ENCODE peak calls at places on chromosome 3, in four cellular contexts. U is thoracic aorta; P is left lung; F is effector memory CD4-positive, alpha-beta T cell. S is an unnamed sample.

GRCh38 chr3:24042174-24042878 is 97.2 kb downstream of the NR1D2 start:
- DNase-seq in F (no peak), U (no peak), P (no peak), S (no peak)

GRCh38 chr3:52771334-52771681 is 568 bp upstream of the NEK4 start:
- DNase-seq in P (no peak), U (no peak), F (no peak), S (no peak)

GRCh38 chr3:31086698-31087097 is 192.2 kb upstream of the GADL1 start:
- DNase-seq in P (no peak), U (no peak), F (no peak), S (no peak)

GRCh38 chr3:26920579-26920978 is 298.0 kb downstream of the LRRC3B start:
- DNase-seq in P (no peak), F (no peak), U (no peak), S (no peak)

GRCh38 chr3:39164414-39164813 is 11.0 kb upstream of the CSRNP1 start:
- DNase-seq in U (no peak), P (no peak), F (no peak), S (no peak)

GRCh38 chr3:177055557-177056290 is 141.6 kb downstream of the TBL1XR1 start:
- DNase-seq in U (no peak), F (no peak), P (no peak), S (no peak)

GRCh38 chr3:52983336-52983807 is 62.5 kb downstream of the SFMBT1 start:
- DNase-seq in P (no peak), F (peak; percentile 16), U (no peak), S (peak; percentile 88)

GRCh38 chr3:27311400-27311799 is 57.8 kb downstream of the NEK10 start:
- DNase-seq in P (no peak), F (no peak), U (no peak), S (no peak)

GRCh38 chr3:58383904-58384303 is 49.7 kb downstream of the PDHB start:
- DNase-seq in U (no peak), F (no peak), P (peak; percentile 34), S (no peak)

GRCh38 chr3:47428585-47429145 is 47.1 kb downstream of the SCAP start:
- DNase-seq in F (no peak), P (no peak), U (no peak), S (no peak)

GRCh38 chr3:63523100-63523499 is 129.4 kb upstream of the SNTN start:
- DNase-seq in P (no peak), F (no peak), U (no peak), S (no peak)

GRCh38 chr3:45729614-45730013 is 40.4 kb downstream of the SACM1L start:
- DNase-seq in P (no peak), F (no peak), U (no peak), S (no peak)

GRCh38 chr3:181442066-181442465 is 269.7 kb upstream of the SOX2 start:
- DNase-seq in U (no peak), P (no peak), F (no peak), S (no peak)

GRCh38 chr3:120622870-120623718 is 27.0 kb downstream of the NDUFB4 start:
- DNase-seq in P (no peak), F (no peak), U (no peak), S (no peak)

GRCh38 chr3:144463916-144464315 is 492.3 kb downstream of the DIPK2A start:
- DNase-seq in U (no peak), F (no peak), P (no peak), S (no peak)

GRCh38 chr3:126422121-126422520 is 27.4 kb downstream of the CFAP100 start:
- DNase-seq in P (no peak), F (no peak), U (no peak), S (no peak)

GRCh38 chr3:11464356-11464755 is 179.4 kb downstream of the VGLL4 start:
- DNase-seq in U (no peak), F (no peak), P (no peak), S (no peak)

GRCh38 chr3:196218155-196218712 is 1.9 kb downstream of the SLC51A start:
- DNase-seq in F (no peak), P (no peak), U (no peak), S (no peak)

GRCh38 chr3:70310809-70311208 is 1.6 kb downstream of the MDFIC2 start:
- DNase-seq in F (no peak), U (no peak), P (no peak), S (no peak)

GRCh38 chr3:124999897-125000296 is 55.9 kb downstream of the HEG1 start:
- DNase-seq in F (no peak), U (no peak), P (no peak), S (no peak)
- H3K36me3 ChIP-seq in F (peaks cover 78% of the 10 kb centered on the region), U (peaks cover 74% of the 10 kb centered on the region), P (no peaks in the 10 kb centered on the region), S (peaks cover 9% of the 10 kb centered on the region)

GRCh38 chr3:101665357-101665756 is 11.6 kb downstream of the ZBTB11 start:
- DNase-seq in F (no peak), P (no peak), U (no peak), S (no peak)

GRCh38 chr3:101671014-101671413 is 5.9 kb downstream of the ZBTB11 start:
- DNase-seq in U (no peak), F (no peak), P (no peak), S (no peak)

GRCh38 chr3:101667331-101667730 is 9.6 kb downstream of the ZBTB11 start:
- DNase-seq in F (no peak), P (no peak), U (no peak), S (no peak)

GRCh38 chr3:101667844-101668243 is 9.1 kb downstream of the ZBTB11 start:
- DNase-seq in F (no peak), U (no peak), P (no peak), S (no peak)

GRCh38 chr3:101665851-101666250 is 11.1 kb downstream of the ZBTB11 start:
- DNase-seq in U (no peak), P (no peak), F (no peak), S (no peak)
- H3K36me3 ChIP-seq in U (peaks cover 24% of the 10 kb centered on the region), P (peaks cover under 1% of the 10 kb centered on the region), F (peaks cover 71% of the 10 kb centered on the region), S (peaks cover 16% of the 10 kb centered on the region)

DNA sequence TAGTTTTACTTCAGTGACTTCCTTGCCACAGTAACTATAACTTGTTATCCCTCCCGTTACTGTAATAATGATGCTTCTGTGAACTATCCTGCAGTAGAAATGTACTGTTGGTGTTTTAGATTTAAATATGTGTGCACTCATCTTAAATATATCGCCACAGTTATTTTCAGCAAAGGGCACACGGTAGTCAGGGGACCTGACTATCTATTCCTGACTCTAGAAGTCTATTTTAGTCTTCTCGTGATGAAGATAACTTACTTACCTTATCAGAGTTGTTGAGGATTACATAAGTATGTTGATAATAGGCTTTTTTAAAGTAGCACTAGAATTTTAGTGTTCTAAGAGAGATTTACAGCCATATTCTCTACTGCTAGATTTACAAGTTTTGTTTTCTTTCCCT is 65.3 kb downstream of the ECT2 start:
- DNase-seq in F (no peak), P (no peak), U (no peak), S (no peak)
- H3K36me3 ChIP-seq in F (no peaks in the 10 kb centered on the region), P (no peaks in the 10 kb centered on the region), U (no peaks in the 10 kb centered on the region), S (no peaks in the 10 kb centered on the region)

GRCh38 chr3:8886556-8886955 is 76.7 kb downstream of the RAD18 start:
- DNase-seq in U (no peak), F (no peak), P (no peak), S (no peak)

GRCh38 chr3:8888296-8888915 is 74.9 kb downstream of the RAD18 start:
- DNase-seq in P (no peak), F (no peak), U (no peak), S (no peak)

GRCh38 chr3:8884630-8885290 is 78.5 kb downstream of the RAD18 start:
- DNase-seq in P (no peak), U (no peak), F (no peak), S (no peak)

GRCh38 chr3:8887435-8888295 is 75.6 kb downstream of the RAD18 start:
- DNase-seq in P (no peak), U (no peak), F (no peak), S (no peak)

DNA sequence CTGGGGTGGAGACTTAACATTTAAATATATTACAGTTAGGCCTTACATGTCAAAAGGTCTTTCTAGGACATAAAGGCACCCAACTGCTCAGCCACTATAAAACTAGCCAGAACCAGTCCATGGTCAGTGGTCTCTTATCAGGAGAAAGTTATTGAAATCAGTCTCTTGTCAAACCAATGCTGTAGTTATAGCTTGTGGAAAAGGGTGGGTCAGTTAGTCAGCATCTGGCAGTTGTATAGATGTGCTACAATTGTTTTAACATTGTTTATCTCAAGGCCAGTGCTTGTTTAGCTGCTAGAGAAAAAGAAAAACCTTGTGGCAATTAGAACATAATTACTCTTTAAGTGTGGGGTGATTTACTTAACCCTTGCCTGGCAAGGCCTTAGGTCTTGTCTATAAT is 77.5 kb downstream of the RAD18 start:
- DNase-seq in F (no peak), U (no peak), P (no peak), S (no peak)
- H3K36me3 ChIP-seq in F (peaks cover 16% of the 10 kb centered on the region), U (no peaks in the 10 kb centered on the region), P (no peaks in the 10 kb centered on the region), S (no peaks in the 10 kb centered on the region)

DNA sequence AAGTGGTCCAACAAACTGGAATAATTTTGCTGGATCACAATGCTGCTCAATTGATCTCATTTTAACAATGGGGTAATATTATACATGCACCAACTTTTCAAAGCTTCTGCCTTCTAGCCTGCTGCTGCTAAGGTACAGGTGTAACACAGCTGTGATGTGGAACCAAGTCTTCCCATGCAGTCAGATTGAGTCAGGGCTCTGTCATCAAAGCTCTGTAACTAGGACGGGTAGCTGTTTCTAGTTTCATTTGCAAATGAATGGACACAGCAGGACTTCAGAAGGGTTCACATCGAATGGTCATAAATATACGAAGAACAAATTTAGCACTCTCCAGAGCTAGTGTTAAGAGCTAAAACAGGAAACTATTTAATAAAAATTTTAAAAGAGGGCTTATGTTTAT is 189.2 kb downstream of the USP13 start:
- DNase-seq in F (no peak), U (no peak), P (no peak), S (no peak)
- H3K36me3 ChIP-seq in F (no peaks in the 10 kb centered on the region), U (no peaks in the 10 kb centered on the region), P (no peaks in the 10 kb centered on the region), S (no peaks in the 10 kb centered on the region)

DNA sequence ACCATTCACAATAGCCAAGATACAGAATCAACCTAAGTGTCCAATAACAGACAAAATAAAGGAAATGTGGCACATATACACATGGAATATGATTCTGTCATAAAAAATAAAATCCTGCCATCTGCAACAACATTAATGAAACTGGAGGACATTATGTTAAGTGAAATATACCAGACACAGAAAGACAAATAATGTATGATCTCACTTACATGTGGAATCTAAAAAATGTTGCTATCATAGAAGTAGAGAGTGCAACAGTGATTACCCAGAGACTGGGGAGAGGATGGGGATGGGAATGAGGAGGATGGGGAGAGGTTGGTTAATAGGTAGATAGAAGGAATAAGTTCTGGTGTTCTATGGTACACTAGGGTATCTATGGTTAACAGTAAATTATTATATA is 28.7 kb downstream of the MRPL3 start:
- DNase-seq in U (no peak), P (no peak), F (no peak), S (no peak)
- H3K36me3 ChIP-seq in U (peaks cover 8% of the 10 kb centered on the region), P (no peaks in the 10 kb centered on the region), F (peaks cover 12% of the 10 kb centered on the region), S (peaks cover 4% of the 10 kb centered on the region)

DNA sequence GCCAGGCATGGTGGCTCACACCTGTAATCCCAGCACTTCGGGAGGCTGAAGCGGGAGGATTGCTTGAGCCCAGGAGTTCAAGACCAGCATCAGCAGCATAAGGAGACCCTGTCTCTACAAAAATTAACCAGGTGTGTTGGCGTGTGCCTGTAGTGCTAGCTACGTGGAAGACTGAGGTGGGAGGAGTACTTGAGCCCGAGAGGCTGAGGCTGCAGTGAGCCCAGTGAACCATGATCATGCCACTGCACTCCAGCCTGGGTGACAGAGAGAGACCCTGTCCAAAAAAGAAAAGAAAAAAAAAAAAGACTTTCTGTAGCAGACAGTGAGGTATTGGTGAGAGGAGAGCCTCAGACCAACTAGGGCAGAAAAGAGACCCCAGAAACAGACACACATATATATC is 263.8 kb downstream of the XXYLT1 start:
- DNase-seq in U (no peak), P (no peak), F (no peak), S (no peak)
- H3K36me3 ChIP-seq in U (no peaks in the 10 kb centered on the region), P (no peaks in the 10 kb centered on the region), F (no peaks in the 10 kb centered on the region), S (no peaks in the 10 kb centered on the region)